ENCODE peak calls at places on chromosome 1, in nine cellular contexts. U is nephron progenitor cell; P is NCI-H2081; M is fibroblast of lung; I is T follicular helper cell; N is activated CD8-positive, alpha-beta memory T cell treated with anti-CD3 and anti-CD28 coated beads for 24 hours; D is M059J; H is choroid plexus epithelial cell; W is hypothalamus. V is an unnamed sample.

GRCh38 chr1:30512253-30512921 is 211.0 kb downstream of the MATN1 start:
- DNase-seq in N (peak), P (no peak), I (no peak), U (no peak), M (peak), D (peak), H (peak), W (no peak), V (no peak)

GRCh38 chr1:235434001-235434400 is 66.8 kb downstream of the TBCE start:
- DNase-seq in I (no peak), H (no peak), N (no peak), P (no peak), D (no peak), M (no peak), W (no peak), U (no peak), V (no peak)

GRCh38 chr1:97832490-97832889 is 88.3 kb downstream of the DPYD start:
- DNase-seq in H (peak), I (no peak), D (peak), M (peak), N (no peak), P (peak), W (no peak), U (no peak), V (no peak)

GRCh38 chr1:25616932-25617625 is 488 bp downstream of the MAN1C1 start:
- DNase-seq in M (no peak), N (peak), U (peak), D (no peak), H (peak), W (no peak), P (no peak), I (no peak), V (peak)

GRCh38 chr1:12541274-12542137 is 76.5 kb downstream of the DHRS3 start:
- DNase-seq in U (peak), N (no peak), P (no peak), D (peak), M (peak), W (no peak), H (peak), I (no peak), V (no peak)

GRCh38 chr1:24928631-24929090 is 1.4 kb downstream of the RUNX3 start:
- DNase-seq in H (no peak), P (no peak), U (peak), M (no peak), D (no peak), N (peak), W (no peak), I (peak), V (peak)

GRCh38 chr1:227532019-227532619 is 31.2 kb upstream of the ZNF678 start:
- DNase-seq in H (no peak), I (no peak), M (peak), U (no peak), P (no peak), N (no peak), W (no peak), D (peak), V (no peak)

GRCh38 chr1:44545961-44546360 is 128.3 kb downstream of the TMEM53 start:
- DNase-seq in I (no peak), N (no peak), H (no peak), P (no peak), U (no peak), W (no peak), M (no peak), D (no peak), V (no peak)

GRCh38 chr1:17531682-17532487 is 7.6 kb upstream of the ARHGEF10L start:
- DNase-seq in U (peak), N (no peak), P (no peak), H (peak), M (peak), W (peak), I (no peak), D (peak), V (no peak)

GRCh38 chr1:43554444-43554992 is 23.8 kb downstream of the PTPRF start:
- DNase-seq in I (no peak), W (peak), D (peak), M (peak), N (no peak), U (no peak), P (no peak), H (peak), V (peak)

GRCh38 chr1:216293673-216294072 is 129.6 kb downstream of the USH2A start:
- DNase-seq in W (no peak), N (no peak), U (no peak), I (no peak), P (no peak), H (peak), M (peak), D (no peak), V (no peak)

V was measured in CD8-positive, alpha-beta T cell.